ENCODE peak calls at places on chromosome 20, in four cellular contexts. One of them, this sample, is unnamed.
A peak's percentile ranks its signal among the peaks of the same experiment; 100 is the strongest.

GRCh38 chr20:22909436-22909835 is 125.7 kb upstream of the SSTR4 start:
- DNase-seq in Peyer's patch: no peak
- DNase-seq in CD8-positive, alpha-beta memory T cell: no peak
- DNase-seq in cardiac muscle cell: no peak
- DNase-seq in this sample: no peak

GRCh38 chr20:35539756-35540212 is 2.1 kb upstream of the ERGIC3 start:
- DNase-seq in CD8-positive, alpha-beta memory T cell: no peak
- DNase-seq in Peyer's patch: peak; percentile 83
- DNase-seq in cardiac muscle cell: peak; percentile 96
- DNase-seq in this sample: no peak

GRCh38 chr20:50138479-50139393 is 14.8 kb downstream of the PEDS1 start:
- DNase-seq in CD8-positive, alpha-beta memory T cell: no peak
- DNase-seq in cardiac muscle cell: no peak
- DNase-seq in Peyer's patch: peak; percentile 67
- DNase-seq in this sample: no peak

GRCh38 chr20:11376998-11377397 is 540.7 kb upstream of the BTBD3 start:
- DNase-seq in Peyer's patch: no peak
- DNase-seq in cardiac muscle cell: no peak
- DNase-seq in CD8-positive, alpha-beta memory T cell: no peak
- DNase-seq in this sample: no peak

GRCh38 chr20:50196896-50197295 is 6.3 kb downstream of the CEBPB start:
- DNase-seq in CD8-positive, alpha-beta memory T cell: no peak
- DNase-seq in cardiac muscle cell: no peak
- DNase-seq in Peyer's patch: no peak
- DNase-seq in this sample: no peak

GRCh38 chr20:10306440-10307358 is 88.1 kb downstream of the SNAP25 start:
- DNase-seq in CD8-positive, alpha-beta memory T cell: no peak
- DNase-seq in cardiac muscle cell: no peak
- DNase-seq in Peyer's patch: no peak
- DNase-seq in this sample: no peak

GRCh38 chr20:18397090-18397489 is 69.7 kb downstream of the DZANK1 start:
- DNase-seq in cardiac muscle cell: no peak
- DNase-seq in Peyer's patch: no peak
- DNase-seq in CD8-positive, alpha-beta memory T cell: no peak
- DNase-seq in this sample: no peak

GRCh38 chr20:39890697-39891096 is 798.3 kb downstream of the MAFB start:
- DNase-seq in Peyer's patch: no peak
- DNase-seq in CD8-positive, alpha-beta memory T cell: no peak
- DNase-seq in cardiac muscle cell: no peak
- DNase-seq in this sample: no peak

GRCh38 chr20:34579936-34580587 is 21.5 kb downstream of the MAP1LC3A start:
- DNase-seq in Peyer's patch: peak; percentile 76
- DNase-seq in CD8-positive, alpha-beta memory T cell: no peak
- DNase-seq in cardiac muscle cell: no peak
- DNase-seq in this sample: no peak

GRCh38 chr20:4956200-4956810 is 45.0 kb downstream of the SLC23A2 start:
- DNase-seq in CD8-positive, alpha-beta memory T cell: no peak
- DNase-seq in Peyer's patch: peak; percentile 4
- DNase-seq in cardiac muscle cell: peak; percentile 66
- DNase-seq in this sample: no peak

GRCh38 chr20:20520776-20521175 is 152.9 kb downstream of the INSM1 start:
- DNase-seq in CD8-positive, alpha-beta memory T cell: no peak
- DNase-seq in cardiac muscle cell: no peak
- DNase-seq in Peyer's patch: no peak
- DNase-seq in this sample: no peak

GRCh38 chr20:14879839-14880238 is 542.4 kb upstream of the FLRT3 start:
- DNase-seq in Peyer's patch: no peak
- DNase-seq in cardiac muscle cell: no peak
- DNase-seq in CD8-positive, alpha-beta memory T cell: no peak
- DNase-seq in this sample: no peak

GRCh38 chr20:57656252-57656820 is 36.1 kb upstream of the ZBP1 start:
- DNase-seq in CD8-positive, alpha-beta memory T cell: peak; percentile 33
- DNase-seq in Peyer's patch: peak; percentile 29
- DNase-seq in cardiac muscle cell: no peak
- DNase-seq in this sample: no peak

GRCh38 chr20:46709459-46710148 is at the start of gene SLC2A10:
- DNase-seq in cardiac muscle cell: peak; percentile 71
- DNase-seq in Peyer's patch: peak; percentile 57
- DNase-seq in CD8-positive, alpha-beta memory T cell: no peak
- DNase-seq in this sample: no peak

GRCh38 chr20:24673678-24674570 is 204.5 kb downstream of the SYNDIG1 start:
- DNase-seq in Peyer's patch: no peak
- DNase-seq in CD8-positive, alpha-beta memory T cell: no peak
- DNase-seq in cardiac muscle cell: no peak
- DNase-seq in this sample: no peak

GRCh38 chr20:45467172-45467571 is 2.4 kb upstream of the WFDC2 start:
- DNase-seq in cardiac muscle cell: no peak
- DNase-seq in Peyer's patch: no peak
- DNase-seq in CD8-positive, alpha-beta memory T cell: no peak
- DNase-seq in this sample: no peak

GRCh38 chr20:45470262-45470931 is 844 bp downstream of the WFDC2 start:
- DNase-seq in CD8-positive, alpha-beta memory T cell: no peak
- DNase-seq in Peyer's patch: peak; percentile 62
- DNase-seq in cardiac muscle cell: peak; percentile 64
- DNase-seq in this sample: no peak

GRCh38 chr20:45467861-45468260 is 1.7 kb upstream of the WFDC2 start:
- DNase-seq in Peyer's patch: no peak
- DNase-seq in CD8-positive, alpha-beta memory T cell: no peak
- DNase-seq in cardiac muscle cell: no peak
- DNase-seq in this sample: no peak

GRCh38 chr20:45470939-45471338 is 1.4 kb downstream of the WFDC2 start:
- DNase-seq in CD8-positive, alpha-beta memory T cell: no peak
- DNase-seq in cardiac muscle cell: peak; percentile 17
- DNase-seq in Peyer's patch: no peak
- DNase-seq in this sample: no peak

GRCh38 chr20:45469336-45470261 is at the start of gene WFDC2:
- DNase-seq in Peyer's patch: no peak
- DNase-seq in CD8-positive, alpha-beta memory T cell: no peak
- DNase-seq in cardiac muscle cell: peak; percentile 13
- DNase-seq in this sample: no peak
- H3K27me3 ChIP-seq in Peyer's patch: no peaks in the 10 kb centered on the region
- H3K27me3 ChIP-seq in CD8-positive, alpha-beta memory T cell: peaks cover 25% of the 10 kb centered on the region
- H3K27me3 ChIP-seq in cardiac muscle cell: peaks cover 35% of the 10 kb centered on the region
- H3K27me3 ChIP-seq in this sample: peaks cover 32% of the 10 kb centered on the region

DNA sequence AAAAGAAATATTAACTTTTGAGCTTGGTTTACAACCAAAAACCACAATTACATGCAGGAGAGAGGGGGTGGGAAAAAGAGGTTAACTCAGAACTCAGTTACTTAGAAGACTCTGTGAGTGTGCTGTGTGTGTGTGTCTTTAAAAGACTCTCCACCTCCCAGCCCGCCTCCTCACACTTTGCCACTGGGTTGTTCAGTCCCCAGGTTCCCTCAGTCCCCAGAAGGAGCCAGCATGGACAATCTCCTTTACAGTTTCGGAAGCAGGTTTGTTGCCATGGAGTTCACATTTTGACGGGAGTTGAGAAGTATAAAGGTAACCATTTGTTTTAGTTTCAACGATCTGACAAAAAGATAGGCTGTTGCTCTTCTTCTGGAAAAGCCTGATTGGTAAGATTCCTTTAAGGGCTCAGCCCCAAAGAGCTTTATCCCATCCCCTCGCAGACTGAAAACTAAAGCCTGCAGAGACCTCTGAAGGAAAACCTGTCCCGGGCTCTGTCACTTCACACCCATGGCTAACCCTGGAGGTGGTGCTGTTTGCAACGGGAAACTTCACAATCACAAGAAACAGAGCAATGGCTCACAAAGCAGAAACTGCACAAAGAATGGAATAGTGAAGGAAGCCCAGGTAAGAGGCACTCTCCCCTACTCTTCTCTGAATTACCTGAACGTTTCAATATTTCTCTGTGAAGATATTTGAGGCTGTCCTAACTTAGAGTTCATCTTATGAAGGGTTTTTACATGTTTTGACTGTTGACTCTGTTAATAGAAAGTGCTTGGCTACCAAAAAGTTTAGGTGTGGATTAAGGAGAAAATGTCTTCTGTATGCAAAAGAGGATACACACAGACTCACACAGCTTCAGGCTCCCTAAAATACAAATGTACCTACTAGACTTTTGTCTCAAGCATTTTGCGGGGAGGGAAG is at the start of gene SPTLC3:
- DNase-seq in cardiac muscle cell: peak; percentile 49
- DNase-seq in CD8-positive, alpha-beta memory T cell: no peak
- DNase-seq in Peyer's patch: peak; percentile 76
- DNase-seq in this sample: no peak
- H3K4me3 ChIP-seq in cardiac muscle cell: peak within 1 kb of the TSS; percentile 24
- H3K4me3 ChIP-seq in CD8-positive, alpha-beta memory T cell: peak within 1 kb of the TSS; percentile 18
- H3K4me3 ChIP-seq in Peyer's patch: peak within 1 kb of the TSS; percentile 30
- H3K4me3 ChIP-seq in this sample: peak within 1 kb of the TSS; percentile 35

GRCh38 chr20:36861625-36861874 is 14.4 kb upstream of the TLDC2 start:
- DNase-seq in cardiac muscle cell: no peak
- DNase-seq in Peyer's patch: no peak
- DNase-seq in CD8-positive, alpha-beta memory T cell: no peak
- DNase-seq in this sample: no peak
- H3K4me1 ChIP-seq in cardiac muscle cell: peaks cover 34% of the 10 kb centered on the region
- H3K4me1 ChIP-seq in Peyer's patch: peaks cover 63% of the 10 kb centered on the region
- H3K4me1 ChIP-seq in CD8-positive, alpha-beta memory T cell: peaks cover 10% of the 10 kb centered on the region
- H3K4me1 ChIP-seq in this sample: peaks cover under 1% of the 10 kb centered on the region

DNA sequence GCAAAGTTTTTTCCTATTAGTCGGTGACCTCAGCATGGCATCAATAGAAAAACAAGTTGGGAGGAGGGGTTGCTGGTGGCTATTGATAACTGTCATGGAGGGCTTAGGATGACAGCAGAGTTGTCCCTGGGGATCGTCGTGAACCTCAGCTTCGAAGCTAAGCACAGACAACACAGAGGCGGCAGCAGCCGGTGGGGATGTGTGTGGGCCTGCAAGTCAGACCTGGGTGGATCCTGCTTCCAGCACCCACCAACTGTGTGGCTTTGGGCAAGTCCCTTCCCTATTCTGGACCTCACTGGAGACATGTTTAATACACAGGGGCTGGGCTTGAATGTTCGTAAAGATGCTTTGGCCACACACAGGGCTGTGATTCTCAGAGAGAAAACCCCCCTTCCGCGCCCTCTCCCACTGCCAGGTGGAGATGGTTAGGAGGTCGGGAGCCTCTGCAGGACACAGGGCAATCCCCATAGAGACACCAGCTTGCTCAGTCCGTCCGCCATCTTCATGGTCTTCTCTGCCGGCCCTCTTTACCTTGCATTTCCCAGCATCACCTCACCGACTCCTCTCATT is 83.1 kb upstream of the TOX2 start:
- DNase-seq in CD8-positive, alpha-beta memory T cell: no peak
- DNase-seq in Peyer's patch: no peak
- DNase-seq in cardiac muscle cell: no peak
- DNase-seq in this sample: no peak
- H3K27me3 ChIP-seq in CD8-positive, alpha-beta memory T cell: no peaks in the 10 kb centered on the region
- H3K27me3 ChIP-seq in Peyer's patch: no peaks in the 10 kb centered on the region
- H3K27me3 ChIP-seq in cardiac muscle cell: no peaks in the 10 kb centered on the region
- H3K27me3 ChIP-seq in this sample: no peaks in the 10 kb centered on the region

GRCh38 chr20:6533828-6534388 is 233.6 kb upstream of the BMP2 start:
- DNase-seq in CD8-positive, alpha-beta memory T cell: no peak
- DNase-seq in cardiac muscle cell: no peak
- DNase-seq in Peyer's patch: no peak
- DNase-seq in this sample: no peak
- H3K4me3 ChIP-seq in CD8-positive, alpha-beta memory T cell: no peak overlapping the region
- H3K4me3 ChIP-seq in cardiac muscle cell: no peak overlapping the region
- H3K4me3 ChIP-seq in Peyer's patch: no peak overlapping the region
- H3K4me3 ChIP-seq in this sample: no peak overlapping the region

GRCh38 chr20:53845980-53846379 is 224.4 kb downstream of the BCAS1 start:
- DNase-seq in Peyer's patch: no peak
- DNase-seq in cardiac muscle cell: no peak
- DNase-seq in CD8-positive, alpha-beta memory T cell: no peak
- DNase-seq in this sample: no peak

GRCh38 chr20:53847118-53847842 is 223.1 kb downstream of the BCAS1 start:
- DNase-seq in CD8-positive, alpha-beta memory T cell: no peak
- DNase-seq in Peyer's patch: no peak
- DNase-seq in cardiac muscle cell: no peak
- DNase-seq in this sample: no peak

GRCh38 chr20:53848304-53848703 is 222.1 kb downstream of the BCAS1 start:
- DNase-seq in cardiac muscle cell: no peak
- DNase-seq in CD8-positive, alpha-beta memory T cell: no peak
- DNase-seq in Peyer's patch: no peak
- DNase-seq in this sample: no peak

GRCh38 chr20:53847843-53848185 is 222.6 kb downstream of the BCAS1 start:
- DNase-seq in Peyer's patch: no peak
- DNase-seq in cardiac muscle cell: no peak
- DNase-seq in CD8-positive, alpha-beta memory T cell: no peak
- DNase-seq in this sample: no peak

GRCh38 chr20:53846640-53847039 is 223.8 kb downstream of the BCAS1 start:
- DNase-seq in CD8-positive, alpha-beta memory T cell: no peak
- DNase-seq in cardiac muscle cell: no peak
- DNase-seq in Peyer's patch: no peak
- DNase-seq in this sample: no peak
- H3K4me1 ChIP-seq in CD8-positive, alpha-beta memory T cell: peaks cover 68% of the 10 kb centered on the region
- H3K4me1 ChIP-seq in cardiac muscle cell: peaks cover 7% of the 10 kb centered on the region
- H3K4me1 ChIP-seq in Peyer's patch: no peaks in the 10 kb centered on the region
- H3K4me1 ChIP-seq in this sample: peaks cover 39% of the 10 kb centered on the region

DNA sequence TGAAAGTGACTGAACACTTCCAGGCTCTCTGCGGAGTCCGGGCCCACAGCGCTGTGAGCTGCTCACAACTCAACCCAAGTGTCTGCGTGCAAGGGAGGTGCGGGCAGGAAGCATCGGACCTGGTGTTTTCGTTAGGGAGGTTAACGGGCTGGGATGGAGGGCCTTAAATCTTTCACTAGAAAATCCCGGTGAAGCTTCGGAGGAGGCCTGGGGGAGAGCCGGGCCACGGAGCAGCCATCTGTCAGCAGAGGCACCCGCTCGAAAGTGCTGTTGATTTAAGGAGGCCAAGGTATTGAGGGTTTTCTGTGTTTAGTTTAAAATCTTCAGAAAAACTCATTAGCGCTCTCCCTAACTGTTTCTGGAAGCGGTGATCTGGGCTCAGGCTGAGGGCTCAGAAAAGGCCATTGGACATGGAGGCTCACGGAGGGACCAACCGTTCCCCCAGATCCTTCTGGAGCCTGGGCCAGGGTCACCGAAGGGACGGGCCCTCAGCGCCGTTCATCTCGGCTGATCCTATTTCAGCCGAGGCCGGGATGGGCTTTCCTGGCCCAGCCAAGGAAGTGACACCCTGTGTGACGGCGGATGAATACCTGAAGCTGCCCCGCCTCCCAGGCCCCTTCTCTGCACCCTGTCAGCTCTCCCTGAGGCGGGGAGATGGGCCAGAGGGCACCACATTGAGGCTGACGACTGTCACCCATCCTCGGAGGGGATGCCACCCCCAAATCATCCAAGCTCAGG is 20.7 kb downstream of the GATA5 start:
- DNase-seq in cardiac muscle cell: peak; percentile 62
- DNase-seq in Peyer's patch: no peak
- DNase-seq in CD8-positive, alpha-beta memory T cell: no peak
- DNase-seq in this sample: no peak
- H3K27me3 ChIP-seq in cardiac muscle cell: no peaks in the 10 kb centered on the region
- H3K27me3 ChIP-seq in Peyer's patch: no peaks in the 10 kb centered on the region
- H3K27me3 ChIP-seq in CD8-positive, alpha-beta memory T cell: no peaks in the 10 kb centered on the region
- H3K27me3 ChIP-seq in this sample: no peaks in the 10 kb centered on the region